ENCODE peak calls at places on chromosome 15, in four cellular contexts. D, M, Z and K are unnamed samples.

GRCh38 chr15:31299588-31300207 is 26.9 kb upstream of the KLF13 start:
- DNase-seq in Z (no peak), M (no peak), D (no peak), K (no peak)

GRCh38 chr15:32715276-32715675 is 2.5 kb upstream of the GREM1 start:
- DNase-seq in M (peak; percentile 91), Z (no peak), D (no peak), K (no peak)

GRCh38 chr15:32998182-32998581 is 196.3 kb downstream of the FMN1 start:
- DNase-seq in Z (no peak), D (no peak), M (no peak), K (no peak)

GRCh38 chr15:59399465-59400102 is 26.9 kb upstream of the MYO1E start:
- DNase-seq in Z (no peak), M (no peak), D (no peak), K (no peak)

GRCh38 chr15:88752956-88753355 is 50.3 kb upstream of the ACAN start:
- DNase-seq in Z (no peak), D (no peak), M (no peak), K (no peak)

GRCh38 chr15:65082303-65082958 is 5.9 kb downstream of the KBTBD13 start:
- DNase-seq in M (no peak), D (no peak), Z (no peak), K (peak; percentile 47)

GRCh38 chr15:35445891-35446290 is 100.1 kb downstream of the DPH6 start:
- DNase-seq in D (no peak), M (peak; percentile 59), Z (no peak), K (no peak)

GRCh38 chr15:92629975-92630626 is 25.5 kb downstream of the FAM174B start:
- DNase-seq in Z (no peak), M (no peak), D (no peak), K (no peak)

GRCh38 chr15:68285243-68285980 is 7.9 kb downstream of the FEM1B start:
- DNase-seq in M (no peak), D (peak; percentile 30), Z (no peak), K (no peak)

GRCh38 chr15:32028921-32029320 is 1.4 kb upstream of the CHRNA7 start:
- DNase-seq in D (no peak), Z (no peak), M (no peak), K (no peak)

GRCh38 chr15:53872410-53872809 is 105.8 kb upstream of the UNC13C start:
- DNase-seq in D (no peak), Z (no peak), M (no peak), K (no peak)

GRCh38 chr15:35557544-35557943 is 11.6 kb upstream of the DPH6 start:
- DNase-seq in M (peak; percentile 90), D (no peak), Z (peak; percentile 54), K (no peak)

GRCh38 chr15:22237891-22238275 is 157.6 kb downstream of the OR4M2 start:
- DNase-seq in Z (no peak), M (no peak), D (no peak), K (no peak)

GRCh38 chr15:89576417-89576773 is 1.1 kb downstream of the TICRR start:
- DNase-seq in Z (peak; percentile 20), D (no peak), M (peak; percentile 9), K (no peak)

GRCh38 chr15:91652610-91653207 is 200.8 kb upstream of the SLCO3A1 start:
- DNase-seq in D (no peak), M (no peak), Z (no peak), K (no peak)

GRCh38 chr15:23118208-23118607 is 18.4 kb downstream of the GOLGA6L1 start:
- DNase-seq in M (no peak), Z (no peak), D (no peak), K (no peak)

GRCh38 chr15:70258369-70259029 is 160.8 kb upstream of the TLE3 start:
- DNase-seq in M (no peak), Z (peak; percentile 21), D (no peak), K (peak; percentile 69)

GRCh38 chr15:31839388-31839787 is 190.9 kb upstream of the CHRNA7 start:
- DNase-seq in M (no peak), Z (no peak), D (no peak), K (no peak)

GRCh38 chr15:47732243-47732642 is 14.9 kb downstream of the SEMA6D start:
- DNase-seq in M (no peak), Z (no peak), D (no peak), K (no peak)

GRCh38 chr15:26525096-26525495 is 247.8 kb downstream of the GABRB3 start:
- DNase-seq in Z (no peak), M (no peak), D (no peak), K (no peak)

GRCh38 chr15:24269166-24269571 is 406.4 kb upstream of the NPAP1 start:
- DNase-seq in Z (no peak), D (peak; percentile 7), M (no peak), K (no peak)

GRCh38 chr15:64897345-64897985 is 14.2 kb upstream of the ANKDD1A start:
- DNase-seq in M (peak; percentile 75), Z (peak; percentile 76), D (peak; percentile 66), K (peak; percentile 78)

GRCh38 chr15:28876131-28876844 is 9.5 kb upstream of the APBA2 start:
- DNase-seq in M (no peak), D (no peak), Z (no peak), K (no peak)

GRCh38 chr15:84980196-84981053 is 1.2 kb upstream of the PDE8A start:
- DNase-seq in D (peak; percentile 90), M (peak; percentile 74), Z (peak; percentile 91), K (peak; percentile 90)
- TF ChIP-seq CTCF in D (no peak), M (no peak), Z (no peak), K (no peak)

DNA sequence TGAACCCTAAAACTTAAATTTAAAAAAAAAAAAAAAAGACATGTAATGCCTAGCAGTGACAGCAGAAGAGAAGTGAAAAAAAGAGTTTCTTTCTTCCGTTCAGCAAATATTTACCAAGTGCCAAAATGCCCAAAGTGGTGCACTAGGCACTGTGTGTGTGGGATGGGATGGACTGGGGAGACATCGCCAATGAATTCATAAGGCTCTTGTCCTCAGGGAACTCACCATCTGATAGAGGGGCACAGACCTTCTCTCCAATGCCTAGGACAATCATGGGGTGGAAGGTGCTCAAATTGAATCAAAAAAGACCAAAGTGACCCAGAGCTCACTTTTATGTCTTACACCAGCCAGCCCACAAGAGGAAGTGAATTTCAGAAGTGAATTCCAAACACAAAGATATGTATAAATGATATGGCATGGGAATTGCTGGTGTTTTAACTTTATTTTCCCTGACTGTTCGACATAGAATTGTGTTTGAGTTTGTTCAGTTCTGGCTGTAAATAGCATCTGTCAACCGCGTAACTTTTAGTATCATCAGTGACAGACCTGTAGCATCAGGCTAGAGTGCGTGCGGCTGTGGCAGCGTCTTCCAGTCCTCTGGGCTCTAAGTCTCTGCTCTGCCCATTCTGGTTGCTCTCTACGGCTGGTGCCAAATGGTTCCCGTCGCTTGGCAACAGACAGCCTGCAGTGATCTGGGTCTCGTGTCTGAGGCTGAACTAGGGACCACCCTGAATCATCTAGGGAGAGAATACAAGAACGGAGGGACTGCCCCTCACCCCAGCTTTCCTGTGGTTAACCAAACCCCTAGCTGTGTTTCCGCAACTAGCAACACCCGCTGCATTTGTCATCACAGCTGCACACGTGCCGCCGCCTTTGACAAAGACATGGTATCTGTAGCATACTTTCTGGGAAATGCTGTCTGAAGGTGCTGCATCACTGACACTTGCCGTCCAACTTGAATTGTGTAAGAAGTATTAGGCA is 154.0 kb upstream of the THBS1 start:
- DNase-seq in Z (peak; percentile 96), D (peak; percentile 30), M (peak; percentile 84), K (peak; percentile 73)
- H3K4me1 ChIP-seq in Z (peaks cover 28% of the 10 kb centered on the region), D (peaks cover 8% of the 10 kb centered on the region), M (peaks cover 12% of the 10 kb centered on the region), K (peaks cover 31% of the 10 kb centered on the region)

DNA sequence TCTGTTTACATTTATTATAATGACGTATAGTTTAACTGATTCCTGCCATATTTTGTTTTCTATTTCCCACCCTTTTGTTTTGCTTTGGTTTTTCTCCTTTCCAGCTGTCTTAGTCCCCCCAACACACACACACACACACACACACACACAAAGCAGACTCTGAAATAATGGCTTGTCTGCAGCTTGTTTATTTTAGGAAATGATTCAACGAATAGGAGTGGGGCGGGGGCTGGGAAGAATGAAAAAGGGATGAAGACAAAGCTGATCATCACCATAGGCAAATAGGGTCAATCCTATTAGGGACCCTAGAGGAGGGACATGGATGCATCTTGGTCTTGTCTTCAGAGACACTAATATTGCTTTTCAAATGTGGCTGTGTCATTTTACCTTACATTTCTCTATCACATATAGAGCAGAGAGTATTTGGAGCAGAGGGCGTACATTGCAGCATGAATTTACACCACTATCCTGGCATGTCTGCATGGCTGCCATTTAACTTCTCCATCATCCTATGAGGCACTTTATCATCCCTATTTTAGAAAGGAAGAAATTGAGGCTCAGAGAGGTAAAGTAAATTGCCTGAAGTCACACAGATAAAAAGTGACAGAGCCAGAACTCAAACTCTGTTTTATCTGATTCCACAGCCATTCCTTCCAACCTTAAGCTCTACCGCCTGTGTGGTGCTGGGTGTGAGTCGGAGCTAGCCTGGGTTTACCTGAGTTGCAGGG is 147.2 kb upstream of the TPM1 start:
- DNase-seq in M (peak; percentile 88), Z (peak; percentile 67), D (no peak), K (no peak)
- H3K27ac ChIP-seq in M (peak overlapping the region; percentile 99), Z (peak overlapping the region; percentile 64), D (peak overlapping the region; percentile 91), K (no peak overlapping the region)

GRCh38 chr15:74332611-74333010 is 34.8 kb downstream of the CYP11A1 start:
- DNase-seq in Z (no peak), D (no peak), M (no peak), K (peak; percentile 1)
- TF ChIP-seq CTCF in Z (no peak), D (no peak), M (no peak), K (no peak)

DNA sequence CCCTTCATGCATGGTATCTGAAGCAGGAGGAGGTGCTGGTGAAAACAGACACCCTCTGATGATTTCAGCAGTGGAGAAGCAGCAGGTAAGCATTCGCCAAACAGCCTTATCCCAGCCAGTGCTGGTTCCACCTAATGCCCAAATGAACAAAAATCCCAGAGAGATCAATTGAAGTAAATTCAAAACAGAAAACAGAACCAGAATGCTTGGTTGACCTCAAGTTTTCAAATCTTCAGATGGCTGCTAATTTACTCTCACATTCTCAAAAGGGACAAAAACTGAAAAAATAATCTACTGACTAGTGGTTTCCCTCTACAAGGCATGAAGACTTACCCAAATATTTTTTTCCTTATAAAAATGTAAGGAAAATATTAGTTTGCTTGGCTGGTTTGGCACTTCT is 87.0 kb upstream of the MYO5C start:
- DNase-seq in M (no peak), Z (no peak), D (no peak), K (no peak)
- H3K4me1 ChIP-seq in M (peaks cover 3% of the 10 kb centered on the region), Z (no peaks in the 10 kb centered on the region), D (no peaks in the 10 kb centered on the region), K (no peaks in the 10 kb centered on the region)